ENCODE peak calls at places on chromosomes 3 and 15, in four cellular contexts. L is iris pigment epithelial cell; A is activated effector memory CD4-positive, alpha-beta T cell treated with Interleukin-2 at 50 U/mL for 16 hours; F is AG04449. U is an unnamed sample.

GRCh38 chr3:107208100-107208499 is 169.1 kb upstream of the CCDC54 start:
- DNase-seq in L (peak; percentile 99), A (no peak), F (peak; percentile 96), U (peak; percentile 100)

GRCh38 chr3:141894524-141895176 is 18.2 kb downstream of the ATP1B3 start:
- DNase-seq in L (peak; percentile 92), A (no peak), F (peak; percentile 37), U (peak; percentile 89)

GRCh38 chr3:72255736-72256559 is 471.0 kb upstream of the PROK2 start:
- DNase-seq in L (no peak), A (peak; percentile 7), F (no peak), U (no peak)

GRCh38 chr15:69342460-69343076 is 43.9 kb downstream of the PAQR5 start:
- DNase-seq in L (no peak), A (no peak), F (no peak), U (no peak)

GRCh38 chr3:113534365-113534764 is 2.0 kb downstream of the SIDT1 start:
- DNase-seq in L (no peak), A (no peak), F (no peak), U (no peak)

GRCh38 chr15:48754011-48754410 is 56.9 kb downstream of the CEP152 start:
- DNase-seq in L (no peak), A (no peak), F (no peak), U (no peak)

GRCh38 chr3:171712168-171712938 is 97.9 kb downstream of the PLD1 start:
- DNase-seq in L (peak; percentile 78), A (no peak), F (peak; percentile 2), U (peak; percentile 19)

GRCh38 chr15:87154771-87155170 is 1075.1 kb downstream of the AGBL1 start:
- DNase-seq in L (peak; percentile 11), A (no peak), F (peak; percentile 88), U (no peak)

GRCh38 chr3:59783468-59783988 is 733.7 kb upstream of the CFAP20DC start:
- DNase-seq in L (no peak), A (no peak), F (no peak), U (no peak)

GRCh38 chr3:129033619-129034321 is 26.8 kb upstream of the GP9 start:
- DNase-seq in L (no peak), A (no peak), F (no peak), U (no peak)

GRCh38 chr15:22811640-22812039 is 25.2 kb downstream of the NIPA1 start:
- DNase-seq in L (peak; percentile 27), A (no peak), F (no peak), U (no peak)

GRCh38 chr15:85495096-85495495 is 114.7 kb downstream of the AKAP13 start:
- DNase-seq in L (no peak), A (no peak), F (no peak), U (no peak)

GRCh38 chr15:97504031-97504430 is 456.5 kb upstream of the ARRDC4 start:
- DNase-seq in L (peak; percentile 84), A (no peak), F (no peak), U (peak; percentile 80)

GRCh38 chr3:127442551-127442950 is 148.0 kb downstream of the TPRA1 start:
- DNase-seq in L (no peak), A (no peak), F (no peak), U (no peak)

GRCh38 chr3:11558002-11558401 is 85.7 kb downstream of the VGLL4 start:
- DNase-seq in L (peak; percentile 93), A (no peak), F (no peak), U (peak; percentile 95)

GRCh38 chr3:58434990-58435389 is 1.4 kb upstream of the PDHB start:
- DNase-seq in L (peak; percentile 42), A (no peak), F (peak; percentile 47), U (peak; percentile 55)

GRCh38 chr15:29337156-29337959 is 67.7 kb upstream of the NSMCE3 start:
- DNase-seq in L (no peak), A (no peak), F (peak; percentile 36), U (peak; percentile 39)

GRCh38 chr15:98854496-98854895 is 153.1 kb downstream of the PGPEP1L start:
- DNase-seq in L (no peak), A (no peak), F (no peak), U (no peak)

GRCh38 chr3:68935778-68936177 is 3.4 kb upstream of the TAFA4 start:
- DNase-seq in L (no peak), A (no peak), F (no peak), U (no peak)

GRCh38 chr3:24493951-24494615 is 567 bp downstream of the THRB start:
- DNase-seq in L (peak; percentile 47), A (no peak), F (no peak), U (peak; percentile 60)

GRCh38 chr3:186414735-186415419 is 52.8 kb upstream of the DGKG start:
- DNase-seq in L (peak; percentile 64), A (no peak), F (peak; percentile 46), U (peak; percentile 100)

GRCh38 chr15:33021806-33022389 is 172.6 kb downstream of the FMN1 start:
- DNase-seq in L (peak; percentile 59), A (no peak), F (no peak), U (peak; percentile 78)

GRCh38 chr3:149454746-149455145 is 19.8 kb upstream of the TM4SF4 start:
- DNase-seq in L (peak; percentile 78), A (no peak), F (peak; percentile 83), U (peak; percentile 70)

GRCh38 chr15:51649659-51650521 is 27.3 kb upstream of the DMXL2 start:
- DNase-seq in L (peak; percentile 78), A (no peak), F (peak; percentile 9), U (peak; percentile 83)

GRCh38 chr15:56168394-56168793 is 75.3 kb downstream of the RFX7 start:
- DNase-seq in L (peak; percentile 51), A (no peak), F (no peak), U (peak; percentile 49)

GRCh38 chr3:112377418-112378071 is 44.6 kb downstream of the CD200 start:
- DNase-seq in L (peak; percentile 75), A (no peak), F (no peak), U (peak; percentile 52)

GRCh38 chr3:58249358-58250092 is 11.9 kb downstream of the ABHD6 start:
- DNase-seq in L (no peak), A (no peak), F (no peak), U (peak; percentile 18)

GRCh38 chr3:189040934-189041333 is 130.8 kb upstream of the TPRG1 start:
- DNase-seq in L (no peak), A (no peak), F (no peak), U (no peak)

GRCh38 chr3:30982676-30983075 is 88.2 kb upstream of the GADL1 start:
- DNase-seq in L (no peak), A (no peak), F (no peak), U (no peak)

GRCh38 chr3:16106050-16106449 is 68.4 kb upstream of the GALNT15 start:
- DNase-seq in L (no peak), A (no peak), F (no peak), U (no peak)

GRCh38 chr15:54502416-54503075 is 524.3 kb downstream of the UNC13C start:
- DNase-seq in L (no peak), A (no peak), F (no peak), U (no peak)

GRCh38 chr3:30286007-30286669 is 320.3 kb upstream of the TGFBR2 start:
- DNase-seq in L (peak; percentile 99), A (no peak), F (peak; percentile 65), U (peak; percentile 98)

GRCh38 chr3:46266598-46266997 is 24.3 kb downstream of the CCR3 start:
- DNase-seq in L (no peak), A (no peak), F (no peak), U (no peak)

GRCh38 chr3:9715764-9716437 is 12.3 kb downstream of the CPNE9 start:
- DNase-seq in L (peak; percentile 90), A (no peak), F (peak; percentile 29), U (peak; percentile 86)

GRCh38 chr3:13537926-13538325 is 11.0 kb upstream of the FBLN2 start:
- DNase-seq in L (peak; percentile 89), A (no peak), F (peak; percentile 81), U (peak; percentile 97)

GRCh38 chr3:120678331-120678845 is 3.7 kb downstream of the HGD start:
- DNase-seq in L (peak; percentile 84), A (no peak), F (peak; percentile 42), U (peak; percentile 80)

GRCh38 chr15:33742807-33743206 is 225.5 kb upstream of the CHRM5 start:
- DNase-seq in L (no peak), A (no peak), F (no peak), U (peak; percentile 17)

GRCh38 chr15:72827216-72827615 is 43.7 kb upstream of the ADPGK start:
- DNase-seq in L (no peak), A (no peak), F (no peak), U (peak; percentile 11)

GRCh38 chr3:23219552-23219951 is 16.4 kb downstream of the UBE2E2 start:
- DNase-seq in L (no peak), A (no peak), F (no peak), U (no peak)